ENCODE peak calls at places on chromosomes 11 and 22, in seven cellular contexts. One of them, this sample, is unnamed.

GRCh38 chr11:66782726-66783125 is 53.7 kb upstream of the SPTBN2 start:
- DNase-seq in glutamatergic neuron: no peak
- DNase-seq in ovary: no peak
- DNase-seq in HL-60: no peak
- DNase-seq in chondrocyte: no peak
- DNase-seq in HFF-Myc: no peak
- DNase-seq in AG09309: no peak
- DNase-seq in this sample: no peak

GRCh38 chr11:3093281-3094191 is 36.3 kb upstream of the CARS1 start:
- DNase-seq in glutamatergic neuron: peak
- DNase-seq in ovary: no peak
- DNase-seq in HL-60: no peak
- DNase-seq in chondrocyte: peak
- DNase-seq in HFF-Myc: no peak
- DNase-seq in AG09309: no peak
- DNase-seq in this sample: no peak

GRCh38 chr11:69541001-69541285 is 59.5 kb downstream of the LINC01488 start:
- DNase-seq in glutamatergic neuron: no peak
- DNase-seq in ovary: no peak
- DNase-seq in HL-60: no peak
- DNase-seq in chondrocyte: no peak
- DNase-seq in HFF-Myc: no peak
- DNase-seq in AG09309: no peak
- DNase-seq in this sample: no peak

GRCh38 chr11:29432719-29433325 is 584.0 kb downstream of the KCNA4 start:
- DNase-seq in glutamatergic neuron: no peak
- DNase-seq in ovary: no peak
- DNase-seq in HL-60: no peak
- DNase-seq in chondrocyte: no peak
- DNase-seq in HFF-Myc: peak
- DNase-seq in AG09309: no peak
- DNase-seq in this sample: no peak

GRCh38 chr11:87878373-87878779 is 296.9 kb downstream of the RAB38 start:
- DNase-seq in glutamatergic neuron: no peak
- DNase-seq in ovary: no peak
- DNase-seq in HL-60: no peak
- DNase-seq in chondrocyte: no peak
- DNase-seq in HFF-Myc: peak
- DNase-seq in AG09309: peak
- DNase-seq in this sample: peak

GRCh38 chr11:126917531-126918204 is 82.9 kb downstream of the KIRREL3 start:
- DNase-seq in glutamatergic neuron: no peak
- DNase-seq in ovary: no peak
- DNase-seq in HL-60: no peak
- DNase-seq in chondrocyte: no peak
- DNase-seq in HFF-Myc: peak
- DNase-seq in AG09309: peak
- DNase-seq in this sample: peak

GRCh38 chr11:114283422-114283821 is 12.8 kb upstream of the NNMT start:
- DNase-seq in glutamatergic neuron: no peak
- DNase-seq in ovary: no peak
- DNase-seq in HL-60: no peak
- DNase-seq in chondrocyte: no peak
- DNase-seq in HFF-Myc: no peak
- DNase-seq in AG09309: no peak
- DNase-seq in this sample: no peak

GRCh38 chr22:46373166-46373565 is 37.7 kb downstream of the TRMU start:
- DNase-seq in glutamatergic neuron: no peak
- DNase-seq in ovary: no peak
- DNase-seq in HL-60: no peak
- DNase-seq in chondrocyte: no peak
- DNase-seq in HFF-Myc: no peak
- DNase-seq in AG09309: no peak
- DNase-seq in this sample: no peak

GRCh38 chr11:61347916-61348461 is 13.7 kb downstream of the CYB561A3 start:
- DNase-seq in glutamatergic neuron: no peak
- DNase-seq in ovary: peak
- DNase-seq in HL-60: peak
- DNase-seq in chondrocyte: no peak
- DNase-seq in HFF-Myc: no peak
- DNase-seq in AG09309: no peak
- DNase-seq in this sample: no peak

GRCh38 chr11:36441610-36442208 is 68.4 kb downstream of the TRAF6 start:
- DNase-seq in glutamatergic neuron: no peak
- DNase-seq in ovary: no peak
- DNase-seq in HL-60: no peak
- DNase-seq in chondrocyte: no peak
- DNase-seq in HFF-Myc: no peak
- DNase-seq in AG09309: no peak
- DNase-seq in this sample: no peak

GRCh38 chr11:113341388-113342165 is 27.2 kb downstream of the TTC12 start:
- DNase-seq in glutamatergic neuron: no peak
- DNase-seq in ovary: no peak
- DNase-seq in HL-60: no peak
- DNase-seq in chondrocyte: no peak
- DNase-seq in HFF-Myc: no peak
- DNase-seq in AG09309: no peak
- DNase-seq in this sample: no peak

GRCh38 chr11:70570693-70571395 is 172.5 kb downstream of the CTTN start:
- DNase-seq in glutamatergic neuron: peak
- DNase-seq in ovary: no peak
- DNase-seq in HL-60: no peak
- DNase-seq in chondrocyte: no peak
- DNase-seq in HFF-Myc: no peak
- DNase-seq in AG09309: no peak
- DNase-seq in this sample: no peak

GRCh38 chr22:19448076-19448607 is 631 bp upstream of the C22orf39 start:
- DNase-seq in glutamatergic neuron: peak
- DNase-seq in ovary: no peak
- DNase-seq in HL-60: peak
- DNase-seq in chondrocyte: no peak
- DNase-seq in HFF-Myc: no peak
- DNase-seq in AG09309: no peak
- DNase-seq in this sample: no peak

GRCh38 chr11:94933225-94934130 is 39.9 kb downstream of the CWC15 start:
- DNase-seq in glutamatergic neuron: no peak
- DNase-seq in ovary: no peak
- DNase-seq in HL-60: no peak
- DNase-seq in chondrocyte: no peak
- DNase-seq in HFF-Myc: peak
- DNase-seq in AG09309: peak
- DNase-seq in this sample: peak

GRCh38 chr11:118902336-118903203 is 18.9 kb downstream of the CXCR5 start:
- DNase-seq in glutamatergic neuron: no peak
- DNase-seq in ovary: no peak
- DNase-seq in HL-60: no peak
- DNase-seq in chondrocyte: peak
- DNase-seq in HFF-Myc: no peak
- DNase-seq in AG09309: no peak
- DNase-seq in this sample: no peak

GRCh38 chr22:31080164-31080847 is 812 bp upstream of the SMTN start:
- DNase-seq in glutamatergic neuron: no peak
- DNase-seq in ovary: no peak
- DNase-seq in HL-60: no peak
- DNase-seq in chondrocyte: no peak
- DNase-seq in HFF-Myc: no peak
- DNase-seq in AG09309: no peak
- DNase-seq in this sample: no peak

GRCh38 chr11:64848214-64848778 is 3.8 kb upstream of the CDC42BPG start:
- DNase-seq in glutamatergic neuron: no peak
- DNase-seq in ovary: no peak
- DNase-seq in HL-60: no peak
- DNase-seq in chondrocyte: no peak
- DNase-seq in HFF-Myc: no peak
- DNase-seq in AG09309: no peak
- DNase-seq in this sample: no peak

GRCh38 chr11:118915941-118916841 is 9.5 kb downstream of the BCL9L start:
- DNase-seq in glutamatergic neuron: no peak
- DNase-seq in ovary: no peak
- DNase-seq in HL-60: no peak
- DNase-seq in chondrocyte: peak
- DNase-seq in HFF-Myc: no peak
- DNase-seq in AG09309: no peak
- DNase-seq in this sample: no peak

GRCh38 chr11:73759520-73760065 is 1.3 kb downstream of the RAB6A start:
- DNase-seq in glutamatergic neuron: no peak
- DNase-seq in ovary: no peak
- DNase-seq in HL-60: no peak
- DNase-seq in chondrocyte: no peak
- DNase-seq in HFF-Myc: no peak
- DNase-seq in AG09309: no peak
- DNase-seq in this sample: no peak

GRCh38 chr11:103544874-103545273 is 435.6 kb downstream of the DYNC2H1 start:
- DNase-seq in glutamatergic neuron: no peak
- DNase-seq in ovary: no peak
- DNase-seq in HL-60: no peak
- DNase-seq in chondrocyte: no peak
- DNase-seq in HFF-Myc: no peak
- DNase-seq in AG09309: no peak
- DNase-seq in this sample: no peak

GRCh38 chr11:71484248-71485062 is 31.5 kb downstream of the NADSYN1 start:
- DNase-seq in glutamatergic neuron: no peak
- DNase-seq in ovary: peak
- DNase-seq in HL-60: no peak
- DNase-seq in chondrocyte: peak
- DNase-seq in HFF-Myc: no peak
- DNase-seq in AG09309: no peak
- DNase-seq in this sample: no peak

GRCh38 chr11:7278314-7278917 is 26.7 kb downstream of the SYT9 start:
- DNase-seq in glutamatergic neuron: peak
- DNase-seq in ovary: no peak
- DNase-seq in HL-60: no peak
- DNase-seq in chondrocyte: no peak
- DNase-seq in HFF-Myc: peak
- DNase-seq in AG09309: peak
- DNase-seq in this sample: no peak

DNA sequence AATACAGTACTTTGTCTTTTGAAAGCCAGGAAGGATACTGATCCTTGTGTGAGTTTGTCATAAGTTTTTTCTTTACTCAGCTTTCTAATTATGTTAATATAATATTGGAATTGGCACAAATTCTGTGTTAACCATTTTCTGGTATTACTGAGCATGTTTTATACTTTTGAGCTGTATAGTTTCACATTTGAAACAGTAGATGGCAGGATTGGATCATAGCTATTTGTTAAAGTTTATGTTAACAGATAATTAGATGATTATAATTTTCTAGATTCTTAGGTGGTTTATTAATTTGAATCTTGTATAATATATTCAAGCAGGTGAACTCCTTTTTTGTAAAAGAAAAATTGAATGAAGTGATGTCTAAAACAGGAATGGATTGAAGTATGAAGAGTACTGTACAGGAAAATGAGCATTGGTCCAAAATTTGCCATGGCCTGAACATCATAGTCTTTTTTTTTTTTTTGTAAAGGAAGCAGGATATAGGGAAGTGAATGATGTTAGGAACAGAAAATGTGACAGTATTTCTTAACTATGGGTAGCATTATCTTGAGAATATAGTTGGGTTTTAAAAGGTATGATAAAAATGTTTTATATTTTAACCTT is 102.0 kb downstream of the CYP2R1 start:
- DNase-seq in glutamatergic neuron: no peak
- DNase-seq in ovary: no peak
- DNase-seq in HL-60: no peak
- DNase-seq in chondrocyte: no peak
- DNase-seq in HFF-Myc: no peak
- DNase-seq in AG09309: no peak
- DNase-seq in this sample: no peak
- TF ChIP-seq CTCF in glutamatergic neuron: no peak
- TF ChIP-seq CTCF in ovary: no peak
- TF ChIP-seq CTCF in HL-60: peak
- TF ChIP-seq CTCF in chondrocyte: peak
- TF ChIP-seq CTCF in HFF-Myc: no peak
- TF ChIP-seq CTCF in AG09309: peak
- TF ChIP-seq CTCF in this sample: peak

GRCh38 chr22:32926600-32926999 is 125.1 kb downstream of the TIMP3 start:
- DNase-seq in glutamatergic neuron: peak
- DNase-seq in ovary: no peak
- DNase-seq in HL-60: peak
- DNase-seq in chondrocyte: no peak
- DNase-seq in HFF-Myc: peak
- DNase-seq in AG09309: no peak
- DNase-seq in this sample: peak
- TF ChIP-seq CTCF in glutamatergic neuron: peak
- TF ChIP-seq CTCF in ovary: no peak
- TF ChIP-seq CTCF in HL-60: peak
- TF ChIP-seq CTCF in chondrocyte: peak
- TF ChIP-seq CTCF in HFF-Myc: peak
- TF ChIP-seq CTCF in AG09309: peak
- TF ChIP-seq CTCF in this sample: peak

DNA sequence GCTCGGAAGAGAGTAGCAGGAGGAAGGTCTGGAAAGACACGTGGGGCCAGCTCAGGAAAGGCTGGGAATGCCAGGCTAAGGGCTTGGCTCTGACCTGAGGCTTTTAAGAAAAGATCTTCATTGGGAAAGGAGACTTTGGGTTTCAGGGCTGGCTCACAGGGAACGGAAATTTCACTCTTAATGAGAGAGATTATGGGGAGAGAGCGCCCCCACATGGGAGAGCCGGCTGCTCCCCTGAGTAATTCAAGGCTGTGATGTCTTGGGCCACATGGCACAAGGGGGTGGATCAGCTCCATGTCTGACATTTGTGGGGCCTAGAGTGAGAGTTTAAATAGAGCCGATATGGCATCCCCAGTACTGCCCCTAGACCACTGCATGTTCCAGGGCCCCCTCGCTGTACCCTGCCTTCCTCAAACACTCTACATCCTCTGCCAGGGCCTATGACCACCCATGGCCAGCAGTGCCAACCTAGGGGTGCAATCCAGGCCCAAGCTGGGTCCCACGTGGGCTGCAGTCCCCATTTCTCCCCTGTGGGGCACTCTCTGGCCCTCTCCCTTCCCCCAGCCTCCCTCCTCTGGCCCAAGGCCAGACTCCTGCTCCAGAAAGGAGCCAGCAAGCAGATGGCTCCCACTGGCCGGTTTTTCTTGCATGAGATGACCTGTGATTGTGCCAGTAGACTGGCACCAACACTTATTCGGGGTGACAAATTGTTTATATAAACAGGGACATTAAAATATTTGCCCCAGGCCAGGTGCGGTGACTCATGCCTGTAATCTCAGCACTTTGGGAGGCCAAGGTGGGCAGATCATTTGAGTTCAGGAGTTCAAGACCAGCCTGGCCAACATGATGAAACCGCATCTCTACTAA is 75.2 kb downstream of the ISX start:
- DNase-seq in glutamatergic neuron: no peak
- DNase-seq in ovary: no peak
- DNase-seq in HL-60: no peak
- DNase-seq in chondrocyte: no peak
- DNase-seq in HFF-Myc: no peak
- DNase-seq in AG09309: no peak
- DNase-seq in this sample: no peak
- TF ChIP-seq CTCF in glutamatergic neuron: no peak
- TF ChIP-seq CTCF in ovary: no peak
- TF ChIP-seq CTCF in HL-60: no peak
- TF ChIP-seq CTCF in chondrocyte: no peak
- TF ChIP-seq CTCF in HFF-Myc: no peak
- TF ChIP-seq CTCF in AG09309: no peak
- TF ChIP-seq CTCF in this sample: no peak

GRCh38 chr22:26725012-26725676 is 67.8 kb downstream of the MIAT start:
- DNase-seq in glutamatergic neuron: no peak
- DNase-seq in ovary: no peak
- DNase-seq in HL-60: peak
- DNase-seq in chondrocyte: no peak
- DNase-seq in HFF-Myc: no peak
- DNase-seq in AG09309: no peak
- DNase-seq in this sample: no peak
- TF ChIP-seq CTCF in glutamatergic neuron: no peak
- TF ChIP-seq CTCF in ovary: no peak
- TF ChIP-seq CTCF in HL-60: no peak
- TF ChIP-seq CTCF in chondrocyte: no peak
- TF ChIP-seq CTCF in HFF-Myc: no peak
- TF ChIP-seq CTCF in AG09309: no peak
- TF ChIP-seq CTCF in this sample: no peak

This sample was measured in AG04450.